ENCODE peak calls at places on chromosomes 5 and 9, in six cellular contexts. A, O, Z, S, V and H are unnamed samples.

GRCh38 chr5:131109540-131110255 is 55.4 kb downstream of the HINT1 start:
- DNase-seq in S (peak; percentile 2), Z (no peak), V (no peak), A (peak; percentile 65), O (no peak), H (peak; percentile 16)

GRCh38 chr5:151868451-151868850 is 56.2 kb downstream of the GLRA1 start:
- DNase-seq in O (no peak), Z (no peak), A (no peak), V (no peak), S (no peak), H (no peak)

GRCh38 chr5:113047234-113047633 is 70.6 kb downstream of the DCP2 start:
- DNase-seq in A (peak; percentile 23), Z (no peak), O (no peak), V (no peak), S (no peak), H (no peak)

GRCh38 chr9:5698810-5699556 is 70.1 kb downstream of the RIC1 start:
- DNase-seq in S (no peak), O (no peak), A (no peak), V (no peak), Z (no peak), H (peak; percentile 8)

GRCh38 chr9:116452227-116452626 is 234.9 kb upstream of the TRIM32 start:
- DNase-seq in V (no peak), S (no peak), A (no peak), Z (no peak), O (no peak), H (no peak)

GRCh38 chr9:8649157-8649556 is 849.6 kb upstream of the DMAC1 start:
- DNase-seq in V (no peak), O (no peak), A (no peak), Z (no peak), S (no peak), H (peak; percentile 48)

GRCh38 chr9:33143241-33143642 is 23.9 kb downstream of the B4GALT1 start:
- DNase-seq in A (peak; percentile 31), O (no peak), V (no peak), Z (peak; percentile 7), S (peak; percentile 65), H (no peak)

GRCh38 chr9:93183663-93184438 is at the start of gene WNK2:
- DNase-seq in Z (peak; percentile 67), A (peak; percentile 33), V (no peak), S (no peak), O (peak; percentile 82), H (no peak)

GRCh38 chr5:137192293-137192743 is 306.8 kb downstream of the SPOCK1 start:
- DNase-seq in S (peak; percentile 31), A (no peak), Z (no peak), V (no peak), O (no peak), H (no peak)

GRCh38 chr5:74199005-74199404 is 441.5 kb downstream of the ENC1 start:
- DNase-seq in V (no peak), Z (no peak), S (no peak), A (no peak), O (no peak), H (no peak)

GRCh38 chr9:132997591-132997990 is 19.1 kb downstream of the GFI1B start:
- DNase-seq in A (no peak), V (no peak), S (no peak), Z (no peak), O (peak; percentile 1), H (no peak)

GRCh38 chr9:114196924-114197570 is 41.7 kb downstream of the COL27A1 start:
- DNase-seq in A (peak; percentile 48), V (no peak), S (no peak), Z (no peak), O (no peak), H (no peak)

GRCh38 chr9:34746526-34746925 is 36.6 kb upstream of the CCL21 start:
- DNase-seq in Z (no peak), S (no peak), O (no peak), V (no peak), A (no peak), H (no peak)

GRCh38 chr5:102891175-102891574 is 136.1 kb downstream of the PAM start:
- DNase-seq in O (no peak), A (no peak), S (peak; percentile 39), V (no peak), Z (no peak), H (no peak)

GRCh38 chr5:127298623-127299022 is 8.0 kb downstream of the MEGF10 start:
- DNase-seq in V (no peak), O (no peak), Z (no peak), A (no peak), S (no peak), H (no peak)

GRCh38 chr9:135976944-135977343 is 15.8 kb upstream of the UBAC1 start:
- DNase-seq in Z (no peak), V (no peak), A (no peak), S (no peak), O (no peak), H (no peak)

GRCh38 chr9:123011878-123012528 is 21.5 kb upstream of the GPR21 start:
- DNase-seq in S (no peak), O (no peak), Z (no peak), V (no peak), A (no peak), H (no peak)

GRCh38 chr9:121655231-121655755 is 3.9 kb downstream of the DAB2IP start:
- DNase-seq in O (peak; percentile 21), S (no peak), V (no peak), Z (no peak), A (no peak), H (no peak)

GRCh38 chr5:77180167-77181081 is 30.1 kb upstream of the PDE8B start:
- DNase-seq in Z (peak; percentile 41), O (peak; percentile 68), S (no peak), V (no peak), A (peak; percentile 30), H (no peak)

GRCh38 chr5:104241051-104241450 is 678.5 kb upstream of the NUDT12 start:
- DNase-seq in Z (no peak), A (peak; percentile 83), S (peak; percentile 1), V (no peak), O (no peak), H (no peak)

GRCh38 chr5:133398646-133399081 is 213.7 kb downstream of the FSTL4 start:
- DNase-seq in A (no peak), Z (no peak), S (no peak), V (no peak), O (no peak), H (no peak)

GRCh38 chr9:85056203-85056572 is 386.7 kb downstream of the NTRK2 start:
- DNase-seq in O (no peak), V (no peak), S (no peak), Z (no peak), A (no peak), H (no peak)

GRCh38 chr9:34413229-34413852 is 36.6 kb upstream of the MYORG start:
- DNase-seq in S (no peak), Z (peak; percentile 29), A (peak; percentile 62), V (peak; percentile 58), O (no peak), H (peak; percentile 26)

GRCh38 chr5:72187388-72188070 is 80.3 kb downstream of the MAP1B start:
- DNase-seq in Z (no peak), O (no peak), S (no peak), V (no peak), A (no peak), H (no peak)

GRCh38 chr5:42689391-42689790 is 67.2 kb upstream of the CCDC152 start:
- DNase-seq in Z (no peak), S (no peak), O (no peak), V (no peak), A (no peak), H (no peak)

GRCh38 chr5:107705390-107706014 is 34.8 kb upstream of the EFNA5 start:
- DNase-seq in Z (no peak), O (no peak), V (no peak), A (no peak), S (peak; percentile 18), H (no peak)

GRCh38 chr9:78188594-78188993 is 47.3 kb upstream of the CEP78 start:
- DNase-seq in O (no peak), V (no peak), Z (no peak), S (no peak), A (no peak), H (no peak)

GRCh38 chr9:107660976-107661375 is 171.4 kb upstream of the KLF4 start:
- DNase-seq in Z (no peak), O (no peak), A (no peak), V (no peak), S (no peak), H (no peak)

GRCh38 chr5:133690746-133691145 is 78.4 kb upstream of the FSTL4 start:
- DNase-seq in V (no peak), A (no peak), O (no peak), S (no peak), Z (no peak), H (no peak)

GRCh38 chr5:16253856-16254255 is 74.3 kb upstream of the MARCHF11 start:
- DNase-seq in S (no peak), V (no peak), O (no peak), Z (no peak), A (no peak), H (no peak)

GRCh38 chr9:119370816-119371215 is 1.6 kb upstream of the BRINP1 start:
- DNase-seq in V (peak; percentile 2), Z (peak; percentile 7), A (peak; percentile 41), O (no peak), S (no peak), H (peak; percentile 16)
- H3K4me3 ChIP-seq in V (no peak overlapping the region), Z (no peak overlapping the region), A (no peak overlapping the region), O (no peak overlapping the region), S (no peak overlapping the region), H (no peak overlapping the region)

GRCh38 chr9:117622347-117622746 is 81.9 kb upstream of the TLR4 start:
- DNase-seq in A (no peak), Z (no peak), O (no peak), V (no peak), S (no peak), H (no peak)
- TF ChIP-seq CTCF in A (peak; percentile 39), Z (no peak), O (peak; percentile 28), V (no peak), S (peak; percentile 25), H (no peak)

DNA sequence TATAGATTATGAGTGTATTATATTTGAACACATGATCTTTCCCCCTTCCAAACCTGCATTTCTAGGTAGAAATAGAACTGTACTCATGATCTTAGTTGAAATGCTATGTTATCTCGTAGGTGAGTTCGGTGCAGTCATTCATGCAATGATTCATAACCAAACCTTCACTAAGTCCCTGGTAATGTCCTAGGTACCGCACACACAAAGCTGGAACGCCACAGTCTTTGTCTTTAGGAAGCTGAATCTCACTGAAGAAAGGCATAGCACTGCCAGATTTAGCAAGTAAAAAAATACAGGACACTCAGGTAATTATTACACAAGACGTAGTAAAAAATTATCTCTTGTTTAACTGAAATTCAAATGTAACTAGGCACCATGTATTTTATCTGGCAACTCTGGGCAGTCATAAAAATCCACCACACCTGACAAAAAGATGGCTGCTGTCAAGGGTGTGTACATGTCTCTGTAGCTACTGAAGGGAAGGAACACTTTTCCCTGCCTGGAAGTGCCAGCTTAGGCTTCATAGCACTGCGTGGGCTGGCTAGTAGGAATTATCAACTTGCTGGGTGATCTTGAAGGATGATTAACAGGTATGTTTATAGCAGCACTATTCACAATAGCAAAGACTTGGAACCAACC is 28.0 kb upstream of the TXN start:
- DNase-seq in A (no peak), Z (peak; percentile 37), S (no peak), O (no peak), V (no peak), H (no peak)
- H3K4me3 ChIP-seq in A (no peak overlapping the region), Z (no peak overlapping the region), S (no peak overlapping the region), O (no peak overlapping the region), V (no peak overlapping the region), H (no peak overlapping the region)

DNA sequence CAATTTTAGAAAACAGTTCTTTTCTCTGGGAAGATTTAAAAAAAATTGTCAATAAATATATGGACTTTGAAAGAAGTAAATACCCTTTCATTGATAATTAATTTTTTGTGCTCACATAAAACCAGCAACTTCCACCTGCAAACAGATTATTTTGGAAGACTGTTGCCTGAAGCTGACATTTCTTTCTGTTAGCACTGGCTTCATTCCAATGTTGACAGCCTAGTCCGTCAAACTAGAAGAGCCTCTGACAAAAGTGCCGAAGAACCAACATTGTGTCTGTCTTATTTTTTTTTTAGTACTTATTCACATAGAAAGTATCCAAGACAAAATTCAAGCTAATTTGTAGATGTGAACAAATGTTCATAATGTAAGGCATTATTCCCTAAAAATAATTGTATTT is 108.6 kb upstream of the TMEM161B start:
- DNase-seq in O (no peak), V (no peak), S (no peak), A (no peak), Z (no peak), H (no peak)
- TF ChIP-seq CTCF in O (no peak), V (no peak), S (no peak), A (no peak), Z (no peak), H (no peak)